ENCODE peak calls at places on chromosomes 13 and 19, in ten cellular contexts. One of them, this sample, is unnamed.

GRCh38 chr19:50759886-50760285 is 10.4 kb upstream of the GPR32 start:
- DNase-seq in HL-60: no peak
- DNase-seq in adrenal gland: no peak
- DNase-seq in A549: peak
- DNase-seq in PC-9: peak
- DNase-seq in uterus: no peak
- DNase-seq in neural progenitor cell: peak
- DNase-seq in left ventricle myocardium inferior: no peak
- DNase-seq in psoas muscle: no peak
- DNase-seq in tibial artery: no peak
- DNase-seq in this sample: no peak

GRCh38 chr19:18543814-18544475 is 572 bp upstream of the FKBP8 start:
- DNase-seq in uterus: no peak
- DNase-seq in A549: peak
- DNase-seq in left ventricle myocardium inferior: no peak
- DNase-seq in PC-9: peak
- DNase-seq in psoas muscle: no peak
- DNase-seq in adrenal gland: peak
- DNase-seq in neural progenitor cell: peak
- DNase-seq in tibial artery: no peak
- DNase-seq in HL-60: peak
- DNase-seq in this sample: peak

GRCh38 chr19:38658462-38659306 is 11.2 kb downstream of the ACTN4 start:
- DNase-seq in adrenal gland: peak
- DNase-seq in tibial artery: peak
- DNase-seq in PC-9: peak
- DNase-seq in psoas muscle: no peak
- DNase-seq in neural progenitor cell: no peak
- DNase-seq in HL-60: no peak
- DNase-seq in uterus: no peak
- DNase-seq in A549: peak
- DNase-seq in left ventricle myocardium inferior: no peak
- DNase-seq in this sample: no peak

GRCh38 chr19:33664744-33665143 is 43.0 kb downstream of the CHST8 start:
- DNase-seq in adrenal gland: no peak
- DNase-seq in HL-60: no peak
- DNase-seq in tibial artery: no peak
- DNase-seq in neural progenitor cell: no peak
- DNase-seq in left ventricle myocardium inferior: no peak
- DNase-seq in psoas muscle: no peak
- DNase-seq in uterus: no peak
- DNase-seq in A549: no peak
- DNase-seq in PC-9: no peak
- DNase-seq in this sample: no peak

GRCh38 chr13:112489199-112489598 is 98.8 kb downstream of the TUBGCP3 start:
- DNase-seq in adrenal gland: no peak
- DNase-seq in PC-9: no peak
- DNase-seq in tibial artery: no peak
- DNase-seq in HL-60: no peak
- DNase-seq in psoas muscle: no peak
- DNase-seq in left ventricle myocardium inferior: no peak
- DNase-seq in neural progenitor cell: no peak
- DNase-seq in A549: no peak
- DNase-seq in uterus: no peak
- DNase-seq in this sample: no peak

GRCh38 chr13:74062933-74063332 is 71.3 kb downstream of the KLF12 start:
- DNase-seq in PC-9: no peak
- DNase-seq in HL-60: no peak
- DNase-seq in uterus: peak
- DNase-seq in left ventricle myocardium inferior: peak
- DNase-seq in neural progenitor cell: no peak
- DNase-seq in adrenal gland: peak
- DNase-seq in psoas muscle: peak
- DNase-seq in tibial artery: peak
- DNase-seq in A549: no peak
- DNase-seq in this sample: peak

GRCh38 chr13:33745370-33746324 is 72.3 kb upstream of the RFC3 start:
- DNase-seq in psoas muscle: no peak
- DNase-seq in PC-9: no peak
- DNase-seq in tibial artery: no peak
- DNase-seq in neural progenitor cell: no peak
- DNase-seq in uterus: no peak
- DNase-seq in adrenal gland: no peak
- DNase-seq in HL-60: no peak
- DNase-seq in A549: no peak
- DNase-seq in left ventricle myocardium inferior: no peak
- DNase-seq in this sample: no peak

GRCh38 chr19:51564791-51565190 is 6.3 kb upstream of the ZNF175 start:
- DNase-seq in tibial artery: no peak
- DNase-seq in left ventricle myocardium inferior: no peak
- DNase-seq in adrenal gland: no peak
- DNase-seq in A549: no peak
- DNase-seq in uterus: no peak
- DNase-seq in PC-9: no peak
- DNase-seq in neural progenitor cell: no peak
- DNase-seq in psoas muscle: no peak
- DNase-seq in HL-60: peak
- DNase-seq in this sample: no peak

GRCh38 chr19:11699931-11700794 is 38.6 kb downstream of the ZNF823 start:
- DNase-seq in tibial artery: no peak
- DNase-seq in neural progenitor cell: peak
- DNase-seq in uterus: no peak
- DNase-seq in PC-9: peak
- DNase-seq in A549: peak
- DNase-seq in adrenal gland: no peak
- DNase-seq in left ventricle myocardium inferior: no peak
- DNase-seq in psoas muscle: no peak
- DNase-seq in HL-60: peak
- DNase-seq in this sample: no peak

GRCh38 chr19:33953023-33953422 is 156.4 kb downstream of the KCTD15 start:
- DNase-seq in tibial artery: no peak
- DNase-seq in uterus: no peak
- DNase-seq in neural progenitor cell: no peak
- DNase-seq in A549: no peak
- DNase-seq in HL-60: no peak
- DNase-seq in left ventricle myocardium inferior: no peak
- DNase-seq in PC-9: no peak
- DNase-seq in psoas muscle: no peak
- DNase-seq in adrenal gland: no peak
- DNase-seq in this sample: no peak

GRCh38 chr19:7550987-7551761 is 15.7 kb downstream of the PNPLA6 start:
- DNase-seq in psoas muscle: peak
- DNase-seq in PC-9: no peak
- DNase-seq in adrenal gland: peak
- DNase-seq in uterus: peak
- DNase-seq in neural progenitor cell: peak
- DNase-seq in HL-60: no peak
- DNase-seq in tibial artery: peak
- DNase-seq in A549: peak
- DNase-seq in left ventricle myocardium inferior: peak
- DNase-seq in this sample: no peak

GRCh38 chr13:51258612-51259358 is 36.6 kb downstream of the FAM124A start:
- DNase-seq in left ventricle myocardium inferior: no peak
- DNase-seq in adrenal gland: no peak
- DNase-seq in tibial artery: no peak
- DNase-seq in neural progenitor cell: no peak
- DNase-seq in PC-9: no peak
- DNase-seq in HL-60: peak
- DNase-seq in A549: no peak
- DNase-seq in psoas muscle: no peak
- DNase-seq in uterus: no peak
- DNase-seq in this sample: no peak

GRCh38 chr13:51261610-51262249 is 39.5 kb downstream of the FAM124A start:
- DNase-seq in PC-9: no peak
- DNase-seq in uterus: no peak
- DNase-seq in A549: no peak
- DNase-seq in psoas muscle: no peak
- DNase-seq in HL-60: no peak
- DNase-seq in neural progenitor cell: no peak
- DNase-seq in left ventricle myocardium inferior: no peak
- DNase-seq in tibial artery: no peak
- DNase-seq in adrenal gland: no peak
- DNase-seq in this sample: no peak

GRCh38 chr13:51259359-51259645 is 37.1 kb downstream of the FAM124A start:
- DNase-seq in left ventricle myocardium inferior: no peak
- DNase-seq in HL-60: no peak
- DNase-seq in neural progenitor cell: no peak
- DNase-seq in tibial artery: no peak
- DNase-seq in PC-9: no peak
- DNase-seq in adrenal gland: no peak
- DNase-seq in uterus: no peak
- DNase-seq in A549: no peak
- DNase-seq in psoas muscle: no peak
- DNase-seq in this sample: no peak

GRCh38 chr13:51260154-51260553 is 38.0 kb downstream of the FAM124A start:
- DNase-seq in adrenal gland: no peak
- DNase-seq in PC-9: no peak
- DNase-seq in uterus: no peak
- DNase-seq in neural progenitor cell: no peak
- DNase-seq in left ventricle myocardium inferior: no peak
- DNase-seq in psoas muscle: no peak
- DNase-seq in HL-60: no peak
- DNase-seq in tibial artery: no peak
- DNase-seq in A549: no peak
- DNase-seq in this sample: no peak

GRCh38 chr13:51262501-51263211 is 40.5 kb downstream of the FAM124A start:
- DNase-seq in PC-9: no peak
- DNase-seq in uterus: no peak
- DNase-seq in A549: no peak
- DNase-seq in psoas muscle: no peak
- DNase-seq in adrenal gland: no peak
- DNase-seq in tibial artery: no peak
- DNase-seq in neural progenitor cell: peak
- DNase-seq in left ventricle myocardium inferior: no peak
- DNase-seq in HL-60: no peak
- DNase-seq in this sample: no peak
- TF ChIP-seq CTCF in PC-9: no peak
- TF ChIP-seq CTCF in uterus: no peak
- TF ChIP-seq CTCF in A549: no peak
- TF ChIP-seq CTCF in psoas muscle: no peak
- TF ChIP-seq CTCF in adrenal gland: no peak
- TF ChIP-seq CTCF in tibial artery: no peak
- TF ChIP-seq CTCF in neural progenitor cell: no peak
- TF ChIP-seq CTCF in left ventricle myocardium inferior: peak
- TF ChIP-seq CTCF in HL-60: no peak
- TF ChIP-seq CTCF in this sample: peak

GRCh38 chr19:12997967-12998940 is 3.0 kb downstream of the NFIX start:
- DNase-seq in left ventricle myocardium inferior: no peak
- DNase-seq in adrenal gland: no peak
- DNase-seq in A549: no peak
- DNase-seq in uterus: no peak
- DNase-seq in tibial artery: no peak
- DNase-seq in HL-60: no peak
- DNase-seq in psoas muscle: no peak
- DNase-seq in neural progenitor cell: no peak
- DNase-seq in PC-9: no peak
- DNase-seq in this sample: no peak
- H3K4me3 ChIP-seq in left ventricle myocardium inferior: peak
- H3K4me3 ChIP-seq in adrenal gland: no peak
- H3K4me3 ChIP-seq in A549: no peak
- H3K4me3 ChIP-seq in uterus: peak
- H3K4me3 ChIP-seq in tibial artery: peak
- H3K4me3 ChIP-seq in HL-60: no peak
- H3K4me3 ChIP-seq in psoas muscle: peak
- H3K4me3 ChIP-seq in neural progenitor cell: no peak
- H3K4me3 ChIP-seq in PC-9: no peak
- H3K4me3 ChIP-seq in this sample: no peak

DNA sequence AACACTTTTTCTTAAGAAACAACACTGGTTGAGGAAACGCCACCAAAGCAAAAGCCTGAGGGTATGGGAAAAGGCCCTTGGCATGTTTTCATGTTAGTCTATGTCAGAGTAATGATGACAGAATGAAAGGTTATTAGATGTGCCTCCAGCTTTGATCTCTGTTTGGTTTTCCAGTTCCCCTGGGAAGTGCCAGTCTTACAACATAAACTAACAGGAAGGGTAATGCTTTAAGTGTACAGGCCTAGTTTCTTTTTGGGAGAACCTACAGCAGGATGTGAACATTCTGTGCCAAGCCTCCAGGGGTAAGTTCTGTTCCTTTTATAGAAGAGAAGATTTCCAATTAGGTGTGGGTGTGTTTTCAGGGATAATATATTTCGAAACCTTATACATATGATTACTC is 121.7 kb downstream of the FNDC3A start:
- DNase-seq in neural progenitor cell: no peak
- DNase-seq in PC-9: peak
- DNase-seq in A549: peak
- DNase-seq in adrenal gland: no peak
- DNase-seq in tibial artery: no peak
- DNase-seq in uterus: no peak
- DNase-seq in psoas muscle: no peak
- DNase-seq in HL-60: no peak
- DNase-seq in left ventricle myocardium inferior: no peak
- DNase-seq in this sample: no peak
- TF ChIP-seq CTCF in neural progenitor cell: no peak
- TF ChIP-seq CTCF in PC-9: no peak
- TF ChIP-seq CTCF in A549: no peak
- TF ChIP-seq CTCF in adrenal gland: no peak
- TF ChIP-seq CTCF in tibial artery: no peak
- TF ChIP-seq CTCF in uterus: no peak
- TF ChIP-seq CTCF in psoas muscle: no peak
- TF ChIP-seq CTCF in HL-60: no peak
- TF ChIP-seq CTCF in left ventricle myocardium inferior: no peak
- TF ChIP-seq CTCF in this sample: no peak

GRCh38 chr19:48393196-48393558 is 291 bp upstream of the GRIN2D start:
- DNase-seq in left ventricle myocardium inferior: no peak
- DNase-seq in PC-9: no peak
- DNase-seq in uterus: no peak
- DNase-seq in adrenal gland: no peak
- DNase-seq in HL-60: no peak
- DNase-seq in psoas muscle: no peak
- DNase-seq in tibial artery: no peak
- DNase-seq in A549: peak
- DNase-seq in neural progenitor cell: no peak
- DNase-seq in this sample: no peak

GRCh38 chr19:48395170-48395455 is 1.6 kb downstream of the GRIN2D start:
- DNase-seq in left ventricle myocardium inferior: no peak
- DNase-seq in psoas muscle: no peak
- DNase-seq in uterus: no peak
- DNase-seq in tibial artery: no peak
- DNase-seq in A549: no peak
- DNase-seq in HL-60: no peak
- DNase-seq in neural progenitor cell: no peak
- DNase-seq in PC-9: no peak
- DNase-seq in adrenal gland: no peak
- DNase-seq in this sample: no peak

GRCh38 chr19:48395499-48395898 is 2.0 kb downstream of the GRIN2D start:
- DNase-seq in tibial artery: no peak
- DNase-seq in A549: no peak
- DNase-seq in adrenal gland: no peak
- DNase-seq in neural progenitor cell: no peak
- DNase-seq in HL-60: no peak
- DNase-seq in PC-9: no peak
- DNase-seq in psoas muscle: no peak
- DNase-seq in left ventricle myocardium inferior: no peak
- DNase-seq in uterus: no peak
- DNase-seq in this sample: no peak

GRCh38 chr19:48394331-48395169 is 1.1 kb downstream of the GRIN2D start:
- DNase-seq in psoas muscle: no peak
- DNase-seq in uterus: no peak
- DNase-seq in A549: peak
- DNase-seq in neural progenitor cell: no peak
- DNase-seq in PC-9: peak
- DNase-seq in HL-60: no peak
- DNase-seq in tibial artery: no peak
- DNase-seq in left ventricle myocardium inferior: no peak
- DNase-seq in adrenal gland: no peak
- DNase-seq in this sample: no peak

GRCh38 chr19:48393559-48394330 is at the start of gene GRIN2D:
- DNase-seq in uterus: no peak
- DNase-seq in left ventricle myocardium inferior: no peak
- DNase-seq in neural progenitor cell: peak
- DNase-seq in adrenal gland: no peak
- DNase-seq in PC-9: no peak
- DNase-seq in A549: peak
- DNase-seq in tibial artery: no peak
- DNase-seq in HL-60: no peak
- DNase-seq in psoas muscle: no peak
- DNase-seq in this sample: no peak
- H3K4me3 ChIP-seq in uterus: no peak
- H3K4me3 ChIP-seq in left ventricle myocardium inferior: peak
- H3K4me3 ChIP-seq in neural progenitor cell: peak
- H3K4me3 ChIP-seq in adrenal gland: no peak
- H3K4me3 ChIP-seq in PC-9: no peak
- H3K4me3 ChIP-seq in A549: peak
- H3K4me3 ChIP-seq in tibial artery: no peak
- H3K4me3 ChIP-seq in HL-60: no peak
- H3K4me3 ChIP-seq in psoas muscle: peak
- H3K4me3 ChIP-seq in this sample: no peak

This sample was measured in GM06990.